ENCODE peak calls at places on chromosomes 1 and 21, in five cellular contexts. R is H1, G is neuronal stem cell, D is H9, U is IMR-90. H is an unnamed sample.

GRCh38 chr1:168879906-168880734 is 151.1 kb upstream of the DPT start:
- DNase-seq in R (no peak), G (no peak), D (no peak), U (no peak), H (no peak)

GRCh38 chr1:80989455-80989854 is 811.3 kb upstream of the ADGRL2 start:
- DNase-seq in R (no peak), G (no peak), D (no peak), U (no peak), H (no peak)

GRCh38 chr21:37849703-37850102 is 66.6 kb downstream of the KCNJ6 start:
- DNase-seq in R (no peak), G (no peak), D (no peak), U (peak; percentile 83), H (peak; percentile 46)

GRCh38 chr1:3001471-3002348 is 19.6 kb upstream of the ACTRT2 start:
- DNase-seq in R (no peak), G (no peak), D (no peak), U (no peak), H (no peak)

GRCh38 chr1:40308036-40308727 is 8.9 kb downstream of the COL9A2 start:
- DNase-seq in R (no peak), G (no peak), D (no peak), U (no peak), H (no peak)

GRCh38 chr1:198892065-198892464 is 253.2 kb downstream of the PTPRC start:
- DNase-seq in R (no peak), G (no peak), D (no peak), U (peak; percentile 81), H (peak; percentile 63)

GRCh38 chr1:211935448-211935970 is 99.8 kb downstream of the INTS7 start:
- DNase-seq in R (no peak), G (no peak), D (no peak), U (no peak), H (no peak)

GRCh38 chr1:246647113-246647512 is 77.1 kb upstream of the SCCPDH start:
- DNase-seq in R (peak; percentile 58), G (no peak), D (peak; percentile 89), U (peak; percentile 71), H (peak; percentile 79)

GRCh38 chr21:15436031-15436430 is 293.8 kb upstream of the USP25 start:
- DNase-seq in R (no peak), G (no peak), D (no peak), U (no peak), H (no peak)

GRCh38 chr1:16617101-16617727 is 3.9 kb upstream of the NBPF1 start:
- DNase-seq in R (no peak), G (no peak), D (peak; percentile 48), U (no peak), H (no peak)

GRCh38 chr21:44920694-44921604 is at the start of gene ITGB2:
- DNase-seq in R (no peak), G (no peak), D (no peak), U (no peak), H (no peak)

GRCh38 chr1:58545591-58546519 is 671 bp downstream of the OMA1 start:
- DNase-seq in R (peak; percentile 5), G (peak; percentile 41), D (peak; percentile 52), U (peak; percentile 67), H (peak; percentile 85)

GRCh38 chr21:19832551-19832950 is 1165.7 kb upstream of the NCAM2 start:
- DNase-seq in R (no peak), G (no peak), D (no peak), U (no peak), H (no peak)

GRCh38 chr1:33364578-33364945 is 43.7 kb upstream of the A3GALT2 start:
- DNase-seq in R (no peak), G (no peak), D (peak; percentile 42), U (no peak), H (no peak)

GRCh38 chr1:227547604-227548397 is 15.6 kb upstream of the ZNF678 start:
- DNase-seq in R (no peak), G (no peak), D (no peak), U (no peak), H (no peak)

GRCh38 chr1:55428944-55429931 is 214.1 kb upstream of the USP24 start:
- DNase-seq in R (peak; percentile 51), G (no peak), D (peak; percentile 38), U (peak; percentile 100), H (peak; percentile 97)

GRCh38 chr1:168064216-168064615 is 72.5 kb downstream of the GPR161 start:
- DNase-seq in R (no peak), G (no peak), D (no peak), U (no peak), H (no peak)

GRCh38 chr1:10555635-10556429 is 81.1 kb downstream of the PEX14 start:
- DNase-seq in R (no peak), G (no peak), D (no peak), U (no peak), H (no peak)

GRCh38 chr1:115302390-115302961 is 35.6 kb downstream of the NGF start:
- DNase-seq in R (no peak), G (no peak), D (no peak), U (peak; percentile 91), H (peak; percentile 24)

GRCh38 chr1:101236546-101237228 is at the start of gene S1PR1:
- DNase-seq in R (peak; percentile 39), G (peak; percentile 80), D (peak; percentile 82), U (peak; percentile 69), H (peak; percentile 76)

GRCh38 chr1:194419721-194420120 is 1233.3 kb upstream of the B3GALT2 start:
- DNase-seq in R (no peak), G (no peak), D (no peak), U (no peak), H (no peak)

GRCh38 chr1:15858672-15859372 is 11.3 kb downstream of the SPEN start:
- DNase-seq in R (no peak), G (no peak), D (no peak), U (no peak), H (no peak)

GRCh38 chr1:180912211-180912800 is 391 bp upstream of the KIAA1614 start:
- DNase-seq in R (no peak), G (peak; percentile 68), D (peak; percentile 62), U (peak; percentile 34), H (peak; percentile 60)

GRCh38 chr21:30990514-30991304 is 47.6 kb downstream of the KRTAP19-8 start:
- DNase-seq in R (no peak), G (no peak), D (no peak), U (no peak), H (no peak)

GRCh38 chr1:152745289-152745704 is 12.5 kb upstream of the KPRP start:
- DNase-seq in R (no peak), G (no peak), D (no peak), U (peak; percentile 47), H (no peak)

GRCh38 chr1:83715550-83715949 is 283.4 kb downstream of the TTLL7 start:
- DNase-seq in R (no peak), G (no peak), D (no peak), U (no peak), H (no peak)

GRCh38 chr21:31622397-31622796 is 37.1 kb upstream of the SOD1 start:
- DNase-seq in R (no peak), G (no peak), D (no peak), U (no peak), H (no peak)

GRCh38 chr1:157154940-157155514 is 16.8 kb upstream of the ETV3 start:
- DNase-seq in R (no peak), G (no peak), D (no peak), U (peak; percentile 52), H (peak; percentile 63)

GRCh38 chr1:157154291-157154690 is 16.1 kb upstream of the ETV3 start:
- DNase-seq in R (no peak), G (no peak), D (no peak), U (no peak), H (no peak)

GRCh38 chr1:157155658-157156057 is 17.5 kb upstream of the ETV3 start:
- DNase-seq in R (no peak), G (no peak), D (peak; percentile 79), U (no peak), H (no peak)

GRCh38 chr1:157157481-157158190 is 19.4 kb upstream of the ETV3 start:
- DNase-seq in R (no peak), G (no peak), D (no peak), U (peak; percentile 65), H (peak; percentile 34)

GRCh38 chr1:157156058-157156541 is 17.9 kb upstream of the ETV3 start:
- DNase-seq in R (peak; percentile 69), G (peak; percentile 78), D (peak; percentile 91), U (peak; percentile 54), H (peak; percentile 70)
- H2BK15ac ChIP-seq in R (no peak overlapping the region), G (no peak overlapping the region), D (no peak overlapping the region), U (no peak overlapping the region), H (no peak overlapping the region)

DNA sequence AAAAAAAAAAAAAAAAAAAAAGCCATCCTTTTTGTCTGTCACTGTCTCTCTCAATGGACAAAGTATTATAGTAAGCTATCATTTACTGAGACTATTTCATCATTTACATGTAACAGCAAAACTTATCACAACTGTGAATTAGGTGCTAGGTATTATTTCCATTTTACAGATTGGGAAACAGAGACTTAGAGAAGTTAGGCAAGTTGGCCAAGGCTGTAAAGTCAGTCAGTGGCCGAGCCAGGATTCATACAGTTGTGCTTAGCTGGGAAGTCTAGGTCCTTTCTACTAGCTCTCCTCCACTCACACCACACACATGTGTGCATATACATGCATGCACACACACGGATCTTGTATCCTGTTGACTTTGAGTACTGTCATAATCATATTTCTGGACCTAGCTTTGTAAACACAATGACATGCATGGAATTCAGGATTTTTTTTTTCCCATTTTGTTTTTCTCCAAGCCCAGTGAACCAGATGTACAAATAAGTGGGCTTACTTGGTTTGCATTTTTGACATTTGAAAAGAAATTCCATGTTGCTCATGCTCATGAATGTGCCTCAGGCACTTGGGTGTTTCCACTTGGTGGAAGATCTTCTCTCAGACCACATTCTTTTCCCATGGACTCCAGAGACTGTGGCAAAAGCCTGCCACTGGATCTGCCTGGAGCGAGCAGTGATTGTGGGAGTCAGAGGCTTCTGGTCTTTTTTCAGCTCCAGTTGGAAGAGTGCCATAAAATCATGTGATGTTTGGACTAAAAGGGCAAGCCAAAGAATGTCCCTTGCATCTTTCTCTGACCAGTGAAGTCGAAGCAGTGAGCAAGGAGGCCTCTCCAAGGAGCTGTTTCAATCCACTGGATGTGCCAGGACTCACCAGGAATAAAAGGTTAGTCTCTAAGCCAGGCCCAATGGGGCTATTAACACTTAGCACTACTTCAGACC is 61.7 kb upstream of the DNAJC6 start:
- DNase-seq in R (no peak), G (no peak), D (no peak), U (peak; percentile 61), H (peak; percentile 97)
- H4K91ac ChIP-seq in R (no peak overlapping the region), G (no peak overlapping the region), D (no peak overlapping the region), U (no peak overlapping the region), H (peak overlapping the region; percentile 65)

DNA sequence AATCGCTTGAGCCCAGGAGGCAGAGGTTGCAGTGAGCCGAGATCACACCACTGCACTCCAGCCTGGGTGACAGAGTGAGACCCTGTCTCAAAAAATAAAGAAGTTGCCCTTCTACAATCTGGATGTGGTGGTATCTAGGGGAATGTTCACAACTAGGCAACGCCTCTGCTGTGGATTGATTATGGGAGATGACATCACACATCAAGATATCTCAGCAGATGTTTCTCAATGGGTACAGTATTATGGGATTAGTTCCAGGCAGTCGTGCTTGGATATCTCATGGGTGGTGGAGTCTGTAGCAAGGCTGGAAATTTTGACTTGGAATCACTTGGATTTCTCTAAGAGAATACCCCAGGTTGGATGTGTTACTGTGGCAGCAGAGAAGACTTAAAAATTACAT is 7.7 kb downstream of the IFNAR2 start:
- DNase-seq in R (no peak), G (no peak), D (no peak), U (no peak), H (no peak)
- H3K4me1 ChIP-seq in R (no peaks in the 10 kb centered on the region), G (peaks cover 2% of the 10 kb centered on the region), D (peaks cover 5% of the 10 kb centered on the region), U (peaks cover 4% of the 10 kb centered on the region), H (peaks cover 4% of the 10 kb centered on the region)

DNA sequence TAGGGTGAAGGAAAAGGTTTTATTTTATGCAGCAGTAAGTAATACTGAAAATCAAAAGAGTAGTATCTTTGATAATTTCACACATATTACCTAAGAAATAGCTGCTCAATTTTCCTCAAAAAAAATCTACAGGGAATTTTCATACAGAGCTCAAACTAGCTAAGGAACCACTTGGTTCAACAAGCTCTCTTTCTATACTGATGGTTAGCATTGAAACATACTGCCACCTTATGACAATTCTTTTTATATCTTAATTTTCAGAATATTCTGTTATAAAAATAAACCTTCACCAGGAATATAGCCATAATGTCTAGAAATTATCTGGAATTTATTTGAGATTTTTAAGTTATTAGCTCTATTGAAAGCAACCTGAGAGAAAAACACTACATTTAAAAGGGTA is 142.1 kb downstream of the DPYD start:
- DNase-seq in R (no peak), G (no peak), D (no peak), U (peak; percentile 24), H (no peak)
- H2BK15ac ChIP-seq in R (no peak overlapping the region), G (no peak overlapping the region), D (no peak overlapping the region), U (no peak overlapping the region), H (no peak overlapping the region)